ENCODE peak calls at places on chromosomes 6 and 20, in four cellular contexts. Z, U, M and D are unnamed samples.

GRCh38 chr20:41249781-41250281 is 67.7 kb downstream of the ZHX3 start:
- DNase-seq in Z (peak), U (peak), M (peak), D (peak)

GRCh38 chr6:162140453-162140852 is 587.1 kb downstream of the PRKN start:
- DNase-seq in Z (no peak), U (no peak), M (no peak), D (no peak)

GRCh38 chr6:83192871-83193746 is at the start of the genes PGM3 and RWDD2A:
- DNase-seq in Z (peak), U (peak), M (peak), D (peak)

GRCh38 chr20:54174452-54175175 is 828 bp upstream of the CYP24A1 start:
- DNase-seq in Z (peak), U (peak), M (no peak), D (no peak)

GRCh38 chr6:3766219-3766618 is 14.7 kb upstream of the PXDC1 start:
- DNase-seq in Z (no peak), U (no peak), M (no peak), D (no peak)

GRCh38 chr20:37615507-37616425 is 78.1 kb upstream of the CTNNBL1 start:
- DNase-seq in Z (peak), U (peak), M (peak), D (peak)

GRCh38 chr20:61094581-61094980 is 157.5 kb upstream of the CDH4 start:
- DNase-seq in Z (no peak), U (no peak), M (no peak), D (no peak)

GRCh38 chr6:100023798-100024197 is 29.8 kb upstream of the MCHR2 start:
- DNase-seq in Z (no peak), U (no peak), M (no peak), D (no peak)

GRCh38 chr20:12721636-12722035 is 287.1 kb upstream of the SPTLC3 start:
- DNase-seq in Z (no peak), U (no peak), M (no peak), D (no peak)

GRCh38 chr6:159836294-159837140 is 36.4 kb downstream of the PNLDC1 start:
- DNase-seq in Z (peak), U (no peak), M (no peak), D (no peak)

GRCh38 chr20:38290829-38291581 is 13.0 kb upstream of the BPI start:
- DNase-seq in Z (peak), U (peak), M (peak), D (peak)

GRCh38 chr6:147395158-147395557 is 113.3 kb upstream of the SAMD5 start:
- DNase-seq in Z (no peak), U (no peak), M (no peak), D (no peak)

GRCh38 chr6:12163149-12163548 is 127.0 kb upstream of the EDN1 start:
- DNase-seq in Z (no peak), U (no peak), M (no peak), D (no peak)

GRCh38 chr20:63529180-63529860 is 7.9 kb downstream of the PTK6 start:
- DNase-seq in Z (no peak), U (no peak), M (no peak), D (no peak)

GRCh38 chr20:63522981-63523611 is 2.5 kb downstream of the PPDPF start:
- DNase-seq in Z (no peak), U (no peak), M (no peak), D (no peak)

GRCh38 chr20:63525185-63525584 is 4.6 kb downstream of the PPDPF start:
- DNase-seq in Z (no peak), U (no peak), M (no peak), D (no peak)

GRCh38 chr20:63527184-63527583 is 6.6 kb downstream of the PPDPF start:
- DNase-seq in Z (no peak), U (no peak), M (no peak), D (no peak)

DNA sequence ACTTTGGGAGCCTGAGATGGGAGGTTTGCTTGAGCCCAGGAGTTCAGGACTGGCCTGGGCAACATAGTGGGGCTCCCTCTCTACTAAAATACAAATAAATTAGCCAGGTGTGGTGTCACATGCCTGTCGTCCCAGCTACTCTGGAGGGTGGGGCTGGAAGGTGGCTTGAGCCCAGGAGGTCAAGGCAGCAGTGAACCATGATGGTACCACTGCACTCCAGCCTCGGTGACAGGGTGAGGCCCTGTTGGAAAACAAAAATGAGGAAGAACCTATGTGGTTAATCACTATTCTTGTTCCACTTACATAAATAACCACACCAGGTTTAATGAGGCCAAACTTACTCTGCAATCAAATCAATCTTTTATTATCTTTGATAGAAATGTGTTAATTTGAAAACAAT is 5.4 kb downstream of the PPDPF start:
- DNase-seq in Z (no peak), U (no peak), M (no peak), D (no peak)
- TF ChIP-seq POLR2AphosphoS5 in Z (no peak), U (no peak), M (no peak), D (no peak)

DNA sequence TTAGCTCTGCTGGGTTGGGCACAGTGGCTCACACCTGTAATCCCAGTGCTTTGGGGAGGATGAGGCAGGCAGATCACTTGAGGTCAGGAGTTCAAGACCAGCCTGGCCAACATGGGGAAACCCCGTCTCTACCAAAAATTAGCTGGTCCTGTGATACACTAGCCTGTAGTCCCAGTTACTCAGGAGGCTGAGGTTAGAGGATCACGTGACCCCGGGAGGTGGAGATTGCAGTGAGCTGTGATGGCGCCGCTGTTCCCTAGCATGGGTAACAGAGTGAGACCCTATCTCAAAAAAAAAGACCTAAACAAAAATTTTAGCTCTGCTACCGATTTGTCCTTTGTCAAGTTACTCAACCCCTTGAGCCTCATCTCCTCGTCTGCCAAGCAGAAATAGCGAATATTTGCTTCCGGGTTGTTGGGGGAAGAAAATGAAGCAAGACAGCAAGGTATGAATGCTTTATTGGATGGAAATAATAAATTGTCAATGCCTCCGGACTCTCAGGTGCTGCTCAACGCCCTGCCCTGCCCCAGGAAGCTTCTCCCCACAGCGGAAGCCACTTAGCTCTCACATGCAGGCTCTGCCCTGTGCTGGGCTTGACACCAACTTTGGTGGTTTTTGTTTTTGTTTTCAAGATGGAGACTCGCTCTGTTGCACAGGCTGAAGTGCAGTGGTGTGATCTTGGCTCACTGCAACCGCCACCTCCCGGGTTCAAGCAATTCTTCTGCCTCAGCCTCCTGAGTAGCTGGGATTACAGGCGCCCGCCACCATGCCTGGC is 24.9 kb upstream of the ITCH start:
- DNase-seq in Z (no peak), U (no peak), M (peak), D (no peak)
- TF ChIP-seq JUN in Z (no peak), U (no peak), M (no peak), D (no peak)

GRCh38 chr6:89314692-89315091 is 407 bp downstream of the GABRR2 start:
- DNase-seq in Z (no peak), U (no peak), M (no peak), D (no peak)

GRCh38 chr6:89313006-89313405 is 2.1 kb downstream of the GABRR2 start:
- DNase-seq in Z (no peak), U (no peak), M (no peak), D (peak)

GRCh38 chr6:89311530-89311852 is 3.6 kb downstream of the GABRR2 start:
- DNase-seq in Z (no peak), U (no peak), M (no peak), D (no peak)

GRCh38 chr6:89310929-89311328 is 4.2 kb downstream of the GABRR2 start:
- DNase-seq in Z (no peak), U (no peak), M (no peak), D (no peak)

GRCh38 chr6:89311853-89312531 is 3.1 kb downstream of the GABRR2 start:
- DNase-seq in Z (peak), U (peak), M (peak), D (peak)
- TF ChIP-seq POLR2AphosphoS5 in Z (no peak), U (no peak), M (no peak), D (peak)

GRCh38 chr6:53896237-53896636 is 101.4 kb downstream of the LRRC1 start:
- DNase-seq in Z (no peak), U (peak), M (no peak), D (peak)
- TF ChIP-seq JUN in Z (no peak), U (no peak), M (no peak), D (no peak)

GRCh38 chr6:30907758-30908591 is at the start of gene GTF2H4:
- DNase-seq in Z (peak), U (peak), M (peak), D (peak)
- TF ChIP-seq POLR2AphosphoS5 in Z (peak), U (peak), M (peak), D (peak)

GRCh38 chr6:90368601-90369000 is 72.0 kb upstream of the BACH2 start:
- DNase-seq in Z (no peak), U (no peak), M (no peak), D (no peak)
- TF ChIP-seq JUN in Z (no peak), U (no peak), M (no peak), D (no peak)

GRCh38 chr6:106591111-106591825 is 38.0 kb downstream of the RTN4IP1 start:
- DNase-seq in Z (no peak), U (peak), M (no peak), D (no peak)
- TF ChIP-seq POLR2AphosphoS5 in Z (no peak), U (no peak), M (no peak), D (no peak)

GRCh38 chr20:9147553-9148024 is 78.7 kb downstream of the PLCB4 start:
- DNase-seq in Z (no peak), U (no peak), M (peak), D (no peak)
- TF ChIP-seq JUN in Z (no peak), U (no peak), M (no peak), D (peak)